ENCODE peak calls at places on chromosomes 11 and 22, in eight cellular contexts. I is MCF 10A; V is iris pigment epithelial cell; E is head of caudate nucleus; H is left cardiac atrium; D is substantia nigra; J is activated naive CD4-positive, alpha-beta T cell; N is endodermal cell. S is an unnamed sample.

GRCh38 chr11:23288001-23288783 is 427.9 kb upstream of the CCDC179 start:
- DNase-seq in I (no peak), V (peak), E (no peak), H (no peak), D (no peak), J (no peak), N (no peak), S (no peak)

GRCh38 chr11:121591405-121592033 is 138.8 kb upstream of the SORL1-AS1 start:
- DNase-seq in I (peak), V (peak), E (peak), H (peak), D (peak), J (peak), N (peak), S (no peak)

GRCh38 chr11:5624489-5625278 is at the start of gene TRIM34:
- DNase-seq in I (peak), V (peak), E (peak), H (peak), D (no peak), J (no peak), N (peak), S (no peak)

GRCh38 chr11:126637800-126638175 is 282.3 kb downstream of the ST3GAL4 start:
- DNase-seq in I (no peak), V (peak), E (no peak), H (no peak), D (no peak), J (no peak), N (no peak), S (no peak)

GRCh38 chr11:44305643-44306468 is 4.1 kb downstream of the ALX4 start:
- DNase-seq in I (no peak), V (peak), E (no peak), H (no peak), D (no peak), J (no peak), N (peak), S (no peak)

GRCh38 chr11:102850973-102851745 is 7.8 kb upstream of the MMP3 start:
- DNase-seq in I (peak), V (peak), E (peak), H (no peak), D (no peak), J (no peak), N (no peak), S (no peak)

GRCh38 chr11:110939471-110939870 is 227.2 kb upstream of the ARHGAP20 start:
- DNase-seq in I (no peak), V (peak), E (no peak), H (no peak), D (no peak), J (no peak), N (no peak), S (no peak)

GRCh38 chr11:102704841-102705240 is 728 bp downstream of the MMP27 start:
- DNase-seq in I (no peak), V (no peak), E (no peak), H (no peak), D (no peak), J (no peak), N (no peak), S (no peak)

GRCh38 chr22:47570300-47570685 is 807.8 kb downstream of the TBC1D22A start:
- DNase-seq in I (no peak), V (no peak), E (no peak), H (no peak), D (no peak), J (no peak), N (no peak), S (no peak)

GRCh38 chr22:42432020-42432596 is at the start of gene NFAM1:
- DNase-seq in I (no peak), V (no peak), E (peak), H (peak), D (no peak), J (no peak), N (peak), S (no peak)

GRCh38 chr11:60307507-60308195 is 19.4 kb upstream of the MS4A6E start:
- DNase-seq in I (no peak), V (no peak), E (no peak), H (no peak), D (no peak), J (no peak), N (no peak), S (no peak)

GRCh38 chr22:43391306-43391705 is 20.5 kb upstream of the MPPED1 start:
- DNase-seq in I (no peak), V (no peak), E (peak), H (no peak), D (no peak), J (no peak), N (peak), S (no peak)

GRCh38 chr11:128470081-128470480 is 117.3 kb downstream of the ETS1 start:
- DNase-seq in I (no peak), V (no peak), E (no peak), H (no peak), D (no peak), J (no peak), N (no peak), S (no peak)

S was measured in dorsolateral prefrontal cortex.